ENCODE peak calls at places on chromosomes 2 and 18, in four cellular contexts. G is DMS153, F is GM04504, X is skeletal muscle cell. L is an unnamed sample.

GRCh38 chr2:12928197-12928596 is 211.5 kb downstream of the TRIB2 start:
- DNase-seq in F (peak; percentile 67), X (peak; percentile 44), G (no peak), L (no peak)

GRCh38 chr2:142849818-142850217 is 27.6 kb upstream of the KYNU start:
- DNase-seq in X (no peak), G (no peak), F (no peak), L (no peak)

GRCh38 chr2:122520212-122520611 is 764.8 kb downstream of the TSN start:
- DNase-seq in G (no peak), F (no peak), X (no peak), L (no peak)

GRCh38 chr18:5894613-5895299 is 566 bp downstream of the TMEM200C start:
- DNase-seq in X (no peak), F (no peak), G (no peak), L (no peak)

GRCh38 chr2:200810252-200810650 is 1.5 kb upstream of the BZW1 start:
- DNase-seq in X (peak; percentile 76), F (peak; percentile 62), G (no peak), L (no peak)

GRCh38 chr2:112711356-112711755 is 9.5 kb upstream of the NT5DC4 start:
- DNase-seq in F (no peak), G (no peak), X (no peak), L (no peak)

GRCh38 chr2:204228169-204228940 is 291.8 kb downstream of the ICOS start:
- DNase-seq in G (no peak), F (no peak), X (no peak), L (no peak)

GRCh38 chr18:32138332-32138731 is 46.7 kb downstream of the RNF138 start:
- DNase-seq in G (no peak), X (no peak), F (no peak), L (no peak)

GRCh38 chr18:28125051-28125450 is 51.9 kb downstream of the CDH2 start:
- DNase-seq in X (no peak), F (no peak), G (no peak), L (no peak)

GRCh38 chr18:75730249-75730648 is 302.7 kb upstream of the SMIM21 start:
- DNase-seq in G (no peak), F (no peak), X (no peak), L (no peak)

GRCh38 chr2:110858135-110858737 is 125.9 kb downstream of the ACOXL start:
- DNase-seq in G (no peak), F (no peak), X (no peak), L (no peak)

GRCh38 chr2:136134126-136134525 is 16.2 kb upstream of the CXCR4 start:
- DNase-seq in G (no peak), F (no peak), X (no peak), L (no peak)

GRCh38 chr18:14945984-14946383 is 198.0 kb downstream of the ANKRD30B start:
- DNase-seq in X (no peak), F (peak; percentile 9), G (no peak), L (no peak)